ENCODE peak calls at places on chromosome 13, in eight cellular contexts. C is retinal pigment epithelial cell, O is cardiac muscle cell, R is foreskin fibroblast, G is activated B cell treated with CpG ODN at 0.5 μM for 24 hours, U is AG09319, P is Calu3, M is kidney epithelial cell. V is an unnamed sample.
A peak's percentile ranks its signal among the peaks of the same experiment; 100 is the strongest.

GRCh38 chr13:111202745-111203144 is 87.6 kb downstream of the ARHGEF7 start:
- DNase-seq in C (no peak), O (no peak), R (peak; percentile 87), G (no peak), U (no peak), P (no peak), M (no peak), V (peak; percentile 79)

GRCh38 chr13:86714495-86714894 is 915.3 kb upstream of the SLITRK6 start:
- DNase-seq in C (no peak), O (no peak), R (no peak), G (no peak), U (no peak), P (no peak), M (no peak), V (no peak)

GRCh38 chr13:112592181-112592580 is 4.2 kb upstream of the TUBGCP3 start:
- DNase-seq in C (no peak), O (no peak), R (no peak), G (no peak), U (no peak), P (no peak), M (no peak), V (no peak)

GRCh38 chr13:52169839-52170238 is 10.4 kb upstream of the NEK3 start:
- DNase-seq in C (no peak), O (no peak), R (no peak), G (no peak), U (no peak), P (no peak), M (no peak), V (no peak)

GRCh38 chr13:111212517-111212873 is 97.4 kb downstream of the ARHGEF7 start:
- DNase-seq in C (no peak), O (no peak), R (no peak), G (no peak), U (no peak), P (no peak), M (no peak), V (no peak)

GRCh38 chr13:66036024-66036614 is 1194.0 kb downstream of the PCDH9 start:
- DNase-seq in C (peak; percentile 98), O (no peak), R (no peak), G (no peak), U (no peak), P (no peak), M (no peak), V (no peak)

GRCh38 chr13:60591348-60591747 is 194.3 kb downstream of the TDRD3 start:
- DNase-seq in C (no peak), O (no peak), R (no peak), G (no peak), U (peak; percentile 30), P (no peak), M (no peak), V (no peak)

GRCh38 chr13:70407486-70407885 is 299.2 kb upstream of the KLHL1 start:
- DNase-seq in C (no peak), O (no peak), R (no peak), G (no peak), U (no peak), P (no peak), M (no peak), V (no peak)

GRCh38 chr13:21310220-21310619 is 133.8 kb downstream of the MRPL57 start:
- DNase-seq in C (peak; percentile 33), O (no peak), R (no peak), G (no peak), U (no peak), P (no peak), M (no peak), V (no peak)

GRCh38 chr13:112893570-112894422 is 75.2 kb upstream of the MCF2L start:
- DNase-seq in C (peak; percentile 65), O (peak; percentile 84), R (no peak), G (no peak), U (no peak), P (peak; percentile 21), M (peak; percentile 53), V (peak; percentile 89)

GRCh38 chr13:51674276-51674675 is 90.0 kb downstream of the WDFY2 start:
- DNase-seq in C (no peak), O (no peak), R (no peak), G (no peak), U (no peak), P (peak; percentile 81), M (no peak), V (no peak)

GRCh38 chr13:39571502-39572092 is 31.4 kb downstream of the LHFPL6 start:
- DNase-seq in C (no peak), O (no peak), R (no peak), G (no peak), U (no peak), P (no peak), M (no peak), V (no peak)

GRCh38 chr13:83798731-83799130 is 83.5 kb downstream of the SLITRK1 start:
- DNase-seq in C (no peak), O (no peak), R (no peak), G (no peak), U (peak; percentile 1), P (no peak), M (no peak), V (no peak)

GRCh38 chr13:24036115-24036514 is 124.4 kb upstream of the SPATA13 start:
- DNase-seq in C (no peak), O (no peak), R (no peak), G (no peak), U (no peak), P (no peak), M (no peak), V (no peak)

GRCh38 chr13:73754727-73755292 is 379.4 kb downstream of the KLF12 start:
- DNase-seq in C (peak; percentile 24), O (peak; percentile 69), R (peak; percentile 43), G (no peak), U (peak; percentile 19), P (peak; percentile 32), M (no peak), V (peak; percentile 15)

GRCh38 chr13:68257111-68257842 is 1027.1 kb upstream of the PCDH9 start:
- DNase-seq in C (no peak), O (no peak), R (no peak), G (no peak), U (no peak), P (no peak), M (no peak), V (no peak)

GRCh38 chr13:66180806-66181205 is 1049.3 kb downstream of the PCDH9 start:
- DNase-seq in C (no peak), O (no peak), R (peak; percentile 3), G (no peak), U (no peak), P (no peak), M (no peak), V (no peak)

GRCh38 chr13:27450921-27451461 is 627 bp upstream of the MTIF3 start:
- DNase-seq in C (peak; percentile 25), O (peak; percentile 46), R (peak; percentile 35), G (peak; percentile 45), U (no peak), P (peak; percentile 22), M (peak; percentile 69), V (peak; percentile 36)

GRCh38 chr13:39023316-39023715 is 14.6 kb downstream of the PROSER1 start:
- DNase-seq in C (no peak), O (no peak), R (peak; percentile 28), G (no peak), U (no peak), P (no peak), M (no peak), V (no peak)

GRCh38 chr13:40292536-40292935 is 373.9 kb downstream of the FOXO1 start:
- DNase-seq in C (no peak), O (no peak), R (no peak), G (no peak), U (no peak), P (no peak), M (no peak), V (no peak)

GRCh38 chr13:73702419-73703071 is 431.7 kb downstream of the KLF12 start:
- DNase-seq in C (no peak), O (peak; percentile 19), R (no peak), G (no peak), U (no peak), P (no peak), M (no peak), V (peak; percentile 22)

GRCh38 chr13:79455331-79455730 is 25.6 kb upstream of the NDFIP2 start:
- DNase-seq in C (no peak), O (no peak), R (no peak), G (no peak), U (no peak), P (no peak), M (no peak), V (no peak)

GRCh38 chr13:21139374-21139773 is 37.0 kb downstream of the SKA3 start:
- DNase-seq in C (no peak), O (no peak), R (no peak), G (no peak), U (no peak), P (no peak), M (no peak), V (no peak)

GRCh38 chr13:23748591-23748990 is 140.6 kb downstream of the MIPEP start:
- DNase-seq in C (no peak), O (no peak), R (no peak), G (no peak), U (no peak), P (no peak), M (no peak), V (no peak)

GRCh38 chr13:77333521-77334083 is 6.7 kb upstream of the MYCBP2 start:
- DNase-seq in C (no peak), O (no peak), R (no peak), G (no peak), U (no peak), P (no peak), M (no peak), V (no peak)

GRCh38 chr13:26710166-26710565 is 50.4 kb downstream of the GPR12 start:
- DNase-seq in C (no peak), O (no peak), R (no peak), G (no peak), U (no peak), P (no peak), M (no peak), V (no peak)

GRCh38 chr13:57635541-57635940 is 4.0 kb downstream of the PCDH17 start:
- DNase-seq in C (no peak), O (no peak), R (no peak), G (no peak), U (no peak), P (no peak), M (no peak), V (no peak)

GRCh38 chr13:97359181-97360057 is 74.5 kb upstream of the RAP2A start:
- DNase-seq in C (no peak), O (peak; percentile 77), R (peak; percentile 67), G (no peak), U (no peak), P (peak; percentile 9), M (peak; percentile 12), V (peak; percentile 49)
- TF ChIP-seq CTCF in C (peak; percentile 87), O (peak; percentile 79), R (peak; percentile 82), G (peak; percentile 33), U (peak; percentile 87), P (no peak), M (peak; percentile 81), V (peak; percentile 83)

GRCh38 chr13:110138009-110138699 is 168.8 kb downstream of the COL4A1 start:
- DNase-seq in C (no peak), O (peak; percentile 62), R (peak; percentile 71), G (peak; percentile 19), U (no peak), P (peak; percentile 56), M (peak; percentile 56), V (peak; percentile 73)
- TF ChIP-seq CTCF in C (no peak), O (peak; percentile 4), R (no peak), G (no peak), U (peak; percentile 10), P (no peak), M (no peak), V (no peak)

GRCh38 chr13:35714588-35714987 is 238.1 kb upstream of the MAB21L1 start:
- DNase-seq in C (no peak), O (no peak), R (no peak), G (no peak), U (no peak), P (no peak), M (no peak), V (no peak)
- TF ChIP-seq CTCF in C (no peak), O (no peak), R (no peak), G (no peak), U (no peak), P (no peak), M (no peak), V (no peak)

GRCh38 chr13:94548382-94549240 is 47.3 kb downstream of the TGDS start:
- DNase-seq in C (no peak), O (peak; percentile 61), R (peak; percentile 19), G (no peak), U (no peak), P (peak; percentile 34), M (no peak), V (peak; percentile 71)
- TF ChIP-seq CTCF in C (peak; percentile 18), O (peak; percentile 16), R (no peak), G (no peak), U (no peak), P (no peak), M (peak; percentile 21), V (peak; percentile 47)